ENCODE peak calls at places on chromosomes 13 and 19, in five cellular contexts. One of them, this sample, is unnamed.
A peak's percentile ranks its signal among the peaks of the same experiment; 100 is the strongest.

GRCh38 chr13:51560336-51560735 is 23.9 kb upstream of the WDFY2 start:
- DNase-seq in progenitor cell of endocrine pancreas: no peak
- DNase-seq in small intestine: no peak
- DNase-seq in endothelial cell: no peak
- DNase-seq in NCI-H82: no peak
- DNase-seq in this sample: no peak

GRCh38 chr13:114142640-114143490 is 10.4 kb upstream of the RASA3 start:
- DNase-seq in small intestine: peak; percentile 42
- DNase-seq in NCI-H82: no peak
- DNase-seq in endothelial cell: no peak
- DNase-seq in progenitor cell of endocrine pancreas: no peak
- DNase-seq in this sample: no peak

GRCh38 chr13:26220575-26220974 is 1.5 kb downstream of the RNF6 start:
- DNase-seq in small intestine: no peak
- DNase-seq in endothelial cell: no peak
- DNase-seq in progenitor cell of endocrine pancreas: no peak
- DNase-seq in NCI-H82: no peak
- DNase-seq in this sample: no peak

GRCh38 chr13:51332566-51333361 is 6.7 kb upstream of the SERPINE3 start:
- DNase-seq in small intestine: no peak
- DNase-seq in progenitor cell of endocrine pancreas: no peak
- DNase-seq in NCI-H82: no peak
- DNase-seq in endothelial cell: no peak
- DNase-seq in this sample: no peak

GRCh38 chr13:99164226-99164625 is 36.4 kb upstream of the UBAC2 start:
- DNase-seq in small intestine: no peak
- DNase-seq in progenitor cell of endocrine pancreas: no peak
- DNase-seq in endothelial cell: no peak
- DNase-seq in NCI-H82: no peak
- DNase-seq in this sample: no peak

GRCh38 chr13:114100446-114101320 is 31.7 kb downstream of the RASA3 start:
- DNase-seq in small intestine: no peak
- DNase-seq in endothelial cell: no peak
- DNase-seq in progenitor cell of endocrine pancreas: no peak
- DNase-seq in NCI-H82: no peak
- DNase-seq in this sample: no peak

GRCh38 chr13:101308247-101309013 is 107.9 kb downstream of the NALCN start:
- DNase-seq in progenitor cell of endocrine pancreas: no peak
- DNase-seq in endothelial cell: no peak
- DNase-seq in small intestine: no peak
- DNase-seq in NCI-H82: no peak
- DNase-seq in this sample: no peak

GRCh38 chr19:46976845-46977320 is 42.8 kb upstream of the NPAS1 start:
- DNase-seq in progenitor cell of endocrine pancreas: no peak
- DNase-seq in small intestine: no peak
- DNase-seq in NCI-H82: no peak
- DNase-seq in endothelial cell: no peak
- DNase-seq in this sample: no peak

GRCh38 chr19:12202250-12202649 is 39.4 kb downstream of the ZNF136 start:
- DNase-seq in NCI-H82: peak; percentile 60
- DNase-seq in endothelial cell: no peak
- DNase-seq in progenitor cell of endocrine pancreas: no peak
- DNase-seq in small intestine: peak; percentile 61
- DNase-seq in this sample: no peak

GRCh38 chr13:102394158-102395053 is 7.4 kb downstream of the FGF14 start:
- DNase-seq in NCI-H82: peak; percentile 98
- DNase-seq in progenitor cell of endocrine pancreas: peak; percentile 91
- DNase-seq in small intestine: peak; percentile 84
- DNase-seq in endothelial cell: peak; percentile 95
- DNase-seq in this sample: peak; percentile 89

GRCh38 chr19:38375098-38375493 is 725 bp downstream of the PSMD8 start:
- DNase-seq in endothelial cell: no peak
- DNase-seq in small intestine: no peak
- DNase-seq in NCI-H82: peak; percentile 55
- DNase-seq in progenitor cell of endocrine pancreas: no peak
- DNase-seq in this sample: no peak

GRCh38 chr13:79654520-79654919 is 173.6 kb downstream of the NDFIP2 start:
- DNase-seq in progenitor cell of endocrine pancreas: no peak
- DNase-seq in small intestine: no peak
- DNase-seq in NCI-H82: no peak
- DNase-seq in endothelial cell: no peak
- DNase-seq in this sample: no peak